ENCODE peak calls at places on chromosomes 2 and 18, in seven cellular contexts. Y is fibroblast of villous mesenchyme, B is HFF-Myc, X is hepatocyte, O is fibroblast of mammary gland, Q is testis, K is astrocyte of the spinal cord. L is an unnamed sample.

GRCh38 chr18:59900222-59901128 is 679 bp downstream of the PMAIP1 start:
- DNase-seq in O (peak; percentile 72), K (peak; percentile 90), B (no peak), X (peak; percentile 66), Q (peak; percentile 27), Y (peak; percentile 92), L (peak; percentile 46)

GRCh38 chr2:7516447-7517121 is 599.4 kb downstream of the RNF144A start:
- DNase-seq in B (no peak), O (peak; percentile 45), K (no peak), X (no peak), Q (no peak), Y (no peak), L (no peak)

GRCh38 chr2:118889995-118890394 is 42.5 kb upstream of the EN1 start:
- DNase-seq in Q (no peak), B (no peak), X (no peak), K (peak; percentile 2), Y (no peak), O (no peak), L (no peak)

GRCh38 chr2:36530178-36530982 is 67.6 kb downstream of the FEZ2 start:
- DNase-seq in O (peak; percentile 79), K (peak; percentile 71), X (no peak), Q (no peak), B (no peak), Y (peak; percentile 21), L (no peak)

GRCh38 chr2:14288016-14288415 is 344.5 kb upstream of the LRATD1 start:
- DNase-seq in O (no peak), X (peak; percentile 32), B (no peak), K (no peak), Q (no peak), Y (no peak), L (no peak)

GRCh38 chr2:96176661-96177060 is 31.4 kb upstream of the DUSP2 start:
- DNase-seq in Y (no peak), Q (no peak), B (no peak), K (no peak), O (peak; percentile 23), X (no peak), L (no peak)

GRCh38 chr2:190407662-190408537 is at the start of gene MFSD6:
- DNase-seq in X (peak; percentile 83), K (no peak), O (no peak), B (no peak), Q (peak; percentile 45), Y (no peak), L (no peak)

GRCh38 chr18:42486296-42486695 is 531.3 kb downstream of the PIK3C3 start:
- DNase-seq in B (no peak), O (no peak), Y (no peak), Q (no peak), X (no peak), K (no peak), L (no peak)

GRCh38 chr18:74836296-74837139 is 238.8 kb downstream of the ZNF407 start:
- DNase-seq in K (peak; percentile 33), B (no peak), O (peak; percentile 45), Q (no peak), Y (no peak), X (peak; percentile 35), L (peak; percentile 30)

GRCh38 chr2:177812713-177813396 is 259.7 kb downstream of the PDE11A start:
- DNase-seq in Q (no peak), K (no peak), B (no peak), X (no peak), O (no peak), Y (no peak), L (no peak)

GRCh38 chr18:62716679-62717058 is 1.3 kb downstream of the PHLPP1 start:
- DNase-seq in K (peak; percentile 37), Q (peak; percentile 56), Y (peak; percentile 42), X (peak; percentile 78), O (peak; percentile 16), B (no peak), L (no peak)

GRCh38 chr18:2486426-2486825 is 84.9 kb downstream of the METTL4 start:
- DNase-seq in Q (no peak), K (no peak), B (no peak), X (no peak), O (no peak), Y (no peak), L (no peak)

GRCh38 chr2:61538920-61539559 is 884 bp upstream of the XPO1 start:
- DNase-seq in K (peak; percentile 41), X (peak; percentile 59), B (peak; percentile 25), Q (peak; percentile 63), O (peak; percentile 59), Y (no peak), L (peak; percentile 45)

GRCh38 chr18:37662099-37662498 is 96.5 kb upstream of the CELF4 start:
- DNase-seq in O (no peak), Q (no peak), K (no peak), Y (no peak), B (no peak), X (no peak), L (no peak)

GRCh38 chr2:202771741-202772470 is 99.7 kb downstream of the ICA1L start:
- DNase-seq in O (peak; percentile 27), K (no peak), X (no peak), Q (no peak), Y (peak; percentile 94), B (no peak), L (no peak)

GRCh38 chr2:152566728-152567069 is 150.6 kb downstream of the PRPF40A start:
- DNase-seq in X (no peak), Y (no peak), B (no peak), K (peak; percentile 76), Q (no peak), O (peak; percentile 54), L (no peak)

GRCh38 chr18:43935051-43935412 is 657.7 kb upstream of the SYT4 start:
- DNase-seq in Y (peak; percentile 94), X (peak; percentile 56), K (peak; percentile 82), B (peak; percentile 87), Q (no peak), O (peak; percentile 95), L (no peak)

GRCh38 chr2:96616128-96616527 is 22.0 kb downstream of the KANSL3 start:
- DNase-seq in X (no peak), B (no peak), Q (no peak), Y (no peak), K (no peak), O (no peak), L (no peak)

GRCh38 chr18:26546170-26546874 is 2.0 kb downstream of the KCTD1 start:
- DNase-seq in Q (no peak), B (no peak), K (peak; percentile 64), O (no peak), X (no peak), Y (no peak), L (no peak)

GRCh38 chr2:149733936-149734685 is 146.5 kb upstream of the MMADHC start:
- DNase-seq in K (peak; percentile 48), O (peak; percentile 44), B (no peak), Y (peak; percentile 52), Q (peak; percentile 48), X (peak; percentile 23), L (no peak)

GRCh38 chr2:99184811-99185210 is 3.8 kb downstream of the MRPL30 start:
- DNase-seq in Q (no peak), O (no peak), Y (no peak), B (no peak), K (no peak), X (no peak), L (no peak)

GRCh38 chr2:143955416-143956075 is 564.4 kb downstream of the ZEB2 start:
- DNase-seq in K (peak; percentile 75), O (peak; percentile 75), X (no peak), Q (no peak), B (peak; percentile 74), Y (peak; percentile 45), L (peak; percentile 59)

GRCh38 chr2:43092520-43093179 is 133.8 kb downstream of the ZFP36L2 start:
- DNase-seq in Q (no peak), O (no peak), X (no peak), B (no peak), K (no peak), Y (no peak), L (no peak)

GRCh38 chr2:85889648-85890281 is 975 bp upstream of the ST3GAL5 start:
- DNase-seq in Q (peak; percentile 47), K (peak; percentile 28), B (no peak), X (no peak), O (no peak), Y (no peak), L (no peak)

GRCh38 chr2:241072151-241072550 is 29.9 kb downstream of the MTERF4 start:
- DNase-seq in X (no peak), O (no peak), Q (peak; percentile 9), B (no peak), Y (no peak), K (no peak), L (no peak)

DNA sequence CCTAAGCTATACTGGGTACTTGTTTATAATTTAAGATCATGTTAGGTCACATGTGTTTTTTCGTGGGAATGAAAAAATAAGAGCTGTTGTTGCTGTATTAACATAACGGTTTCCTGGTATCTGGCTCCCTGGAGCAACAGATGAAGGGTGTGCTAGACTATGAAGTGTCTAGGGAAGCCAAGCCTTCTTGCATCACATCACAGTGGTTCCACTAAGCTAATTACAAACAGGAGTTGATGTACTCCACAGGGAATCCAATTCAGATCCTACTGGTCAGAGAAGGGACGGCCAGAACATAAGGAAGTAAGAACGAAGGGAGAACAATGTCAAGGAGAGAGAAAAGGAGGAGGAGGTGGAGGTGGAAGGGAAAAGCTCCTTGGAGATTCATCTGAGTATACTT is 193.0 kb upstream of the CYP26B1 start:
- DNase-seq in X (no peak), B (no peak), Q (no peak), K (no peak), O (peak; percentile 76), Y (no peak), L (no peak)
- TF ChIP-seq CTCF in X (no peak), B (no peak), Q (no peak), K (no peak), O (no peak), Y (no peak), L (no peak)

GRCh38 chr2:112767693-112768380 is 3.4 kb upstream of the CKAP2L start:
- DNase-seq in Y (peak; percentile 41), X (no peak), O (no peak), K (no peak), Q (no peak), B (no peak), L (no peak)
- H3K4me3 ChIP-seq in Y (no peak overlapping the region), X (no peak overlapping the region), O (no peak overlapping the region), K (no peak overlapping the region), Q (no peak overlapping the region), B (no peak overlapping the region), L (no peak overlapping the region)

GRCh38 chr2:238475034-238475433 is 48.3 kb downstream of the ASB1 start:
- DNase-seq in B (no peak), Q (no peak), O (no peak), K (no peak), X (no peak), Y (no peak), L (no peak)
- TF ChIP-seq CTCF in B (no peak), Q (no peak), O (no peak), K (no peak), X (no peak), Y (no peak), L (no peak)

GRCh38 chr2:232318175-232318855 is 60.2 kb upstream of the ALPP start:
- DNase-seq in B (no peak), K (no peak), Y (no peak), O (no peak), X (no peak), Q (no peak), L (no peak)

GRCh38 chr2:232319117-232320037 is 59.2 kb upstream of the ALPP start:
- DNase-seq in K (no peak), X (no peak), Y (no peak), Q (no peak), O (no peak), B (no peak), L (no peak)

GRCh38 chr2:232321817-232322559 is 56.6 kb upstream of the ALPP start:
- DNase-seq in Q (no peak), B (no peak), K (no peak), Y (no peak), O (no peak), X (no peak), L (no peak)

GRCh38 chr2:232321156-232321816 is 57.3 kb upstream of the ALPP start:
- DNase-seq in K (no peak), Y (no peak), Q (no peak), X (no peak), B (no peak), O (no peak), L (no peak)

GRCh38 chr2:232320038-232320790 is 58.3 kb upstream of the ALPP start:
- DNase-seq in Y (no peak), B (no peak), O (no peak), K (peak; percentile 21), X (no peak), Q (no peak), L (no peak)
- H3K4me3 ChIP-seq in Y (no peak overlapping the region), B (no peak overlapping the region), O (no peak overlapping the region), K (no peak overlapping the region), X (no peak overlapping the region), Q (no peak overlapping the region), L (no peak overlapping the region)